ENCODE peak calls at places on chromosomes 6 and 20, in ten cellular contexts. R, A, V, G, I, Q, P, E, C and J are unnamed samples.

GRCh38 chr6:170088349-170088951 is 202.4 kb downstream of the DLL1 start:
- DNase-seq in R (no peak), A (peak; percentile 49), V (no peak), G (no peak), I (no peak), Q (no peak), P (no peak), E (peak; percentile 21), C (no peak), J (no peak)

GRCh38 chr6:147087641-147088040 is 116.6 kb upstream of the STXBP5 start:
- DNase-seq in R (no peak), A (no peak), V (no peak), G (no peak), I (no peak), Q (no peak), P (no peak), E (no peak), C (no peak), J (no peak)

GRCh38 chr6:25695671-25696070 is 43.7 kb downstream of the SCGN start:
- DNase-seq in R (no peak), A (no peak), V (no peak), G (no peak), I (no peak), Q (no peak), P (no peak), E (no peak), C (no peak), J (no peak)

GRCh38 chr20:35929301-35929700 is 25.0 kb downstream of the SCAND1 start:
- DNase-seq in R (no peak), A (no peak), V (no peak), G (no peak), I (no peak), Q (no peak), P (no peak), E (no peak), C (no peak), J (no peak)

GRCh38 chr20:17538517-17539170 is 7.5 kb upstream of the BFSP1 start:
- DNase-seq in R (no peak), A (no peak), V (peak; percentile 28), G (no peak), I (no peak), Q (no peak), P (no peak), E (no peak), C (no peak), J (no peak)

GRCh38 chr6:170225852-170226417 is 64.9 kb downstream of the DLL1 start:
- DNase-seq in R (no peak), A (no peak), V (no peak), G (no peak), I (no peak), Q (no peak), P (no peak), E (no peak), C (no peak), J (no peak)

GRCh38 chr6:35237466-35237865 is 22.1 kb upstream of the ZNF76 start:
- DNase-seq in R (no peak), A (no peak), V (no peak), G (no peak), I (no peak), Q (no peak), P (no peak), E (no peak), C (no peak), J (no peak)

GRCh38 chr20:23217023-23217422 is 130.9 kb upstream of the CD93 start:
- DNase-seq in R (no peak), A (no peak), V (no peak), G (no peak), I (no peak), Q (no peak), P (no peak), E (no peak), C (no peak), J (no peak)

GRCh38 chr6:21264288-21264818 is 329.2 kb upstream of the SOX4 start:
- DNase-seq in R (no peak), A (no peak), V (no peak), G (no peak), I (no peak), Q (no peak), P (no peak), E (no peak), C (no peak), J (no peak)

GRCh38 chr6:51817832-51818231 is 269.6 kb downstream of the PKHD1 start:
- DNase-seq in R (no peak), A (no peak), V (no peak), G (no peak), I (no peak), Q (no peak), P (no peak), E (no peak), C (no peak), J (no peak)

GRCh38 chr20:38725959-38726848 is 1.9 kb downstream of the SLC32A1 start:
- DNase-seq in R (peak; percentile 9), A (peak; percentile 52), V (no peak), G (no peak), I (peak; percentile 92), Q (no peak), P (no peak), E (peak; percentile 50), C (no peak), J (peak; percentile 62)

GRCh38 chr20:63525185-63525584 is 4.6 kb downstream of the PPDPF start:
- DNase-seq in R (no peak), A (no peak), V (no peak), G (no peak), I (no peak), Q (no peak), P (no peak), E (no peak), C (no peak), J (no peak)

GRCh38 chr6:38262609-38263008 is 377.1 kb downstream of the BTBD9 start:
- DNase-seq in R (no peak), A (no peak), V (peak; percentile 79), G (no peak), I (no peak), Q (no peak), P (no peak), E (no peak), C (no peak), J (no peak)

GRCh38 chr20:21586682-21587081 is 72.8 kb upstream of the NKX2-2 start:
- DNase-seq in R (no peak), A (no peak), V (no peak), G (no peak), I (no peak), Q (no peak), P (no peak), E (no peak), C (no peak), J (no peak)

GRCh38 chr6:84348801-84349200 is 121.4 kb upstream of the CEP162 start:
- DNase-seq in R (no peak), A (no peak), V (no peak), G (no peak), I (no peak), Q (no peak), P (no peak), E (no peak), C (no peak), J (no peak)

GRCh38 chr20:47354710-47355488 is 1.6 kb downstream of the ZMYND8 start:
- DNase-seq in R (no peak), A (no peak), V (peak; percentile 41), G (no peak), I (no peak), Q (no peak), P (no peak), E (no peak), C (no peak), J (no peak)

GRCh38 chr6:152221806-152222628 is 414.5 kb downstream of the ESR1 start:
- DNase-seq in R (no peak), A (no peak), V (no peak), G (no peak), I (no peak), Q (no peak), P (no peak), E (no peak), C (no peak), J (no peak)

GRCh38 chr6:123803456-123803861 is 206 bp upstream of the NKAIN2 start:
- DNase-seq in R (no peak), A (no peak), V (no peak), G (no peak), I (no peak), Q (no peak), P (no peak), E (no peak), C (no peak), J (no peak)